ENCODE peak calls at places on chromosomes 6 and 20, in seven cellular contexts. One of them, this sample, is unnamed.

GRCh38 chr6:29603930-29604329 is 19.0 kb downstream of the OR2H2 start:
- DNase-seq in SHP77: no peak
- DNase-seq in cardiac muscle cell: no peak
- DNase-seq in neuronal stem cell: no peak
- DNase-seq in T-helper 9 cell: no peak
- DNase-seq in GM12865: no peak
- DNase-seq in GM12891: no peak
- DNase-seq in this sample: no peak

GRCh38 chr6:135753196-135753595 is 98.3 kb upstream of the PDE7B start:
- DNase-seq in GM12865: no peak
- DNase-seq in cardiac muscle cell: no peak
- DNase-seq in SHP77: no peak
- DNase-seq in T-helper 9 cell: no peak
- DNase-seq in GM12891: no peak
- DNase-seq in neuronal stem cell: no peak
- DNase-seq in this sample: no peak

GRCh38 chr6:151232899-151233298 is 6.9 kb upstream of the AKAP12 start:
- DNase-seq in GM12891: no peak
- DNase-seq in neuronal stem cell: no peak
- DNase-seq in SHP77: no peak
- DNase-seq in cardiac muscle cell: no peak
- DNase-seq in T-helper 9 cell: no peak
- DNase-seq in GM12865: no peak
- DNase-seq in this sample: no peak

GRCh38 chr20:57397693-57398108 is 6.5 kb downstream of the RBM38 start:
- DNase-seq in cardiac muscle cell: no peak
- DNase-seq in GM12865: peak
- DNase-seq in GM12891: no peak
- DNase-seq in SHP77: no peak
- DNase-seq in neuronal stem cell: no peak
- DNase-seq in T-helper 9 cell: peak
- DNase-seq in this sample: no peak

GRCh38 chr6:129104560-129104959 is 221.6 kb downstream of the LAMA2 start:
- DNase-seq in SHP77: no peak
- DNase-seq in GM12891: no peak
- DNase-seq in T-helper 9 cell: no peak
- DNase-seq in GM12865: no peak
- DNase-seq in cardiac muscle cell: peak
- DNase-seq in neuronal stem cell: no peak
- DNase-seq in this sample: no peak

GRCh38 chr6:7050911-7051779 is 56.6 kb upstream of the RREB1 start:
- DNase-seq in cardiac muscle cell: peak
- DNase-seq in GM12891: peak
- DNase-seq in SHP77: no peak
- DNase-seq in T-helper 9 cell: peak
- DNase-seq in neuronal stem cell: peak
- DNase-seq in GM12865: peak
- DNase-seq in this sample: no peak

GRCh38 chr6:40325041-40325440 is 262.1 kb downstream of the LRFN2 start:
- DNase-seq in cardiac muscle cell: no peak
- DNase-seq in neuronal stem cell: no peak
- DNase-seq in T-helper 9 cell: no peak
- DNase-seq in SHP77: no peak
- DNase-seq in GM12891: no peak
- DNase-seq in GM12865: no peak
- DNase-seq in this sample: no peak

GRCh38 chr6:145929037-145929633 is 35.0 kb downstream of the SHPRH start:
- DNase-seq in T-helper 9 cell: no peak
- DNase-seq in GM12891: no peak
- DNase-seq in SHP77: no peak
- DNase-seq in cardiac muscle cell: peak
- DNase-seq in neuronal stem cell: peak
- DNase-seq in GM12865: peak
- DNase-seq in this sample: peak

GRCh38 chr6:68343901-68344300 is 291.2 kb upstream of the ADGRB3 start:
- DNase-seq in cardiac muscle cell: peak
- DNase-seq in neuronal stem cell: peak
- DNase-seq in GM12891: no peak
- DNase-seq in GM12865: peak
- DNase-seq in SHP77: peak
- DNase-seq in T-helper 9 cell: no peak
- DNase-seq in this sample: peak

GRCh38 chr6:31966997-31967925 is 4.7 kb downstream of the DXO start:
- DNase-seq in cardiac muscle cell: no peak
- DNase-seq in SHP77: no peak
- DNase-seq in GM12865: no peak
- DNase-seq in T-helper 9 cell: no peak
- DNase-seq in GM12891: no peak
- DNase-seq in neuronal stem cell: no peak
- DNase-seq in this sample: no peak

GRCh38 chr6:163241668-163242067 is 172.8 kb upstream of the QKI start:
- DNase-seq in GM12891: no peak
- DNase-seq in T-helper 9 cell: no peak
- DNase-seq in neuronal stem cell: no peak
- DNase-seq in SHP77: no peak
- DNase-seq in GM12865: no peak
- DNase-seq in cardiac muscle cell: no peak
- DNase-seq in this sample: no peak

GRCh38 chr20:10309326-10309725 is 90.7 kb downstream of the SNAP25 start:
- DNase-seq in cardiac muscle cell: peak
- DNase-seq in T-helper 9 cell: no peak
- DNase-seq in GM12865: no peak
- DNase-seq in SHP77: no peak
- DNase-seq in GM12891: no peak
- DNase-seq in neuronal stem cell: no peak
- DNase-seq in this sample: no peak

GRCh38 chr6:24935323-24935722 is 437 bp downstream of the RIPOR2 start:
- DNase-seq in SHP77: no peak
- DNase-seq in T-helper 9 cell: no peak
- DNase-seq in GM12865: no peak
- DNase-seq in cardiac muscle cell: no peak
- DNase-seq in neuronal stem cell: no peak
- DNase-seq in GM12891: no peak
- DNase-seq in this sample: no peak

GRCh38 chr6:89023591-89024441 is 56.7 kb upstream of the PNRC1 start:
- DNase-seq in cardiac muscle cell: peak
- DNase-seq in GM12865: no peak
- DNase-seq in GM12891: no peak
- DNase-seq in neuronal stem cell: no peak
- DNase-seq in T-helper 9 cell: no peak
- DNase-seq in SHP77: no peak
- DNase-seq in this sample: no peak

GRCh38 chr6:111981441-111981840 is 72.5 kb upstream of the CCN6 start:
- DNase-seq in T-helper 9 cell: no peak
- DNase-seq in SHP77: no peak
- DNase-seq in GM12891: no peak
- DNase-seq in neuronal stem cell: no peak
- DNase-seq in GM12865: no peak
- DNase-seq in cardiac muscle cell: no peak
- DNase-seq in this sample: no peak

GRCh38 chr6:19731286-19731685 is 105.9 kb upstream of the ID4 start:
- DNase-seq in SHP77: no peak
- DNase-seq in neuronal stem cell: no peak
- DNase-seq in GM12891: no peak
- DNase-seq in GM12865: no peak
- DNase-seq in T-helper 9 cell: no peak
- DNase-seq in cardiac muscle cell: peak
- DNase-seq in this sample: no peak

GRCh38 chr6:45986746-45987274 is 28.9 kb downstream of the CLIC5 start:
- DNase-seq in GM12891: no peak
- DNase-seq in cardiac muscle cell: no peak
- DNase-seq in SHP77: no peak
- DNase-seq in T-helper 9 cell: no peak
- DNase-seq in neuronal stem cell: no peak
- DNase-seq in GM12865: no peak
- DNase-seq in this sample: no peak

GRCh38 chr20:62683136-62683535 is 25.5 kb upstream of the NTSR1 start:
- DNase-seq in neuronal stem cell: no peak
- DNase-seq in GM12891: no peak
- DNase-seq in GM12865: no peak
- DNase-seq in SHP77: no peak
- DNase-seq in T-helper 9 cell: no peak
- DNase-seq in cardiac muscle cell: no peak
- DNase-seq in this sample: no peak

GRCh38 chr6:125944434-125944816 is 12.1 kb upstream of the HINT3 start:
- DNase-seq in GM12865: no peak
- DNase-seq in GM12891: no peak
- DNase-seq in neuronal stem cell: no peak
- DNase-seq in T-helper 9 cell: no peak
- DNase-seq in SHP77: no peak
- DNase-seq in cardiac muscle cell: peak
- DNase-seq in this sample: no peak

GRCh38 chr6:36340671-36341454 is 4.2 kb upstream of the BNIP5 start:
- DNase-seq in GM12865: peak
- DNase-seq in GM12891: peak
- DNase-seq in neuronal stem cell: peak
- DNase-seq in SHP77: peak
- DNase-seq in T-helper 9 cell: peak
- DNase-seq in cardiac muscle cell: peak
- DNase-seq in this sample: peak

GRCh38 chr20:45502561-45502960 is 12.9 kb downstream of the SPINT3 start:
- DNase-seq in SHP77: no peak
- DNase-seq in GM12891: no peak
- DNase-seq in GM12865: no peak
- DNase-seq in T-helper 9 cell: no peak
- DNase-seq in cardiac muscle cell: no peak
- DNase-seq in neuronal stem cell: no peak
- DNase-seq in this sample: no peak

GRCh38 chr6:116714761-116715160 is 33.8 kb downstream of the KPNA5 start:
- DNase-seq in GM12891: no peak
- DNase-seq in T-helper 9 cell: no peak
- DNase-seq in SHP77: no peak
- DNase-seq in GM12865: no peak
- DNase-seq in cardiac muscle cell: peak
- DNase-seq in neuronal stem cell: no peak
- DNase-seq in this sample: no peak

GRCh38 chr20:2084703-2085102 is 16.9 kb upstream of the STK35 start:
- DNase-seq in GM12891: no peak
- DNase-seq in neuronal stem cell: no peak
- DNase-seq in cardiac muscle cell: peak
- DNase-seq in GM12865: no peak
- DNase-seq in SHP77: no peak
- DNase-seq in T-helper 9 cell: no peak
- DNase-seq in this sample: no peak

GRCh38 chr6:169340395-169340794 is 86.7 kb upstream of the THBS2 start:
- DNase-seq in T-helper 9 cell: no peak
- DNase-seq in GM12891: no peak
- DNase-seq in GM12865: no peak
- DNase-seq in cardiac muscle cell: no peak
- DNase-seq in SHP77: no peak
- DNase-seq in neuronal stem cell: no peak
- DNase-seq in this sample: no peak

GRCh38 chr6:26336355-26337198 is 28.4 kb upstream of the BTN3A2 start:
- DNase-seq in GM12865: no peak
- DNase-seq in GM12891: no peak
- DNase-seq in T-helper 9 cell: no peak
- DNase-seq in SHP77: no peak
- DNase-seq in cardiac muscle cell: peak
- DNase-seq in neuronal stem cell: no peak
- DNase-seq in this sample: no peak

GRCh38 chr20:56626367-56627121 is 2.6 kb upstream of the TFAP2C start:
- DNase-seq in GM12891: peak
- DNase-seq in cardiac muscle cell: peak
- DNase-seq in neuronal stem cell: peak
- DNase-seq in GM12865: no peak
- DNase-seq in SHP77: no peak
- DNase-seq in T-helper 9 cell: no peak
- DNase-seq in this sample: peak

GRCh38 chr6:25921525-25922203 is 8.8 kb downstream of the SLC17A2 start:
- DNase-seq in GM12891: no peak
- DNase-seq in SHP77: no peak
- DNase-seq in cardiac muscle cell: no peak
- DNase-seq in T-helper 9 cell: no peak
- DNase-seq in GM12865: no peak
- DNase-seq in neuronal stem cell: no peak
- DNase-seq in this sample: no peak

This sample was measured in NT2/D1.